ENCODE peak calls at places on chromosomes 2 and 18, in four cellular contexts. J is NCI-H1105, Q is NCI-H1694 treated with DMSO at 0.1 percent for 48 hours, I is fibroblast of the aortic adventitia. L is an unnamed sample.

GRCh38 chr18:58484989-58485962 is 143.6 kb downstream of the ALPK2 start:
- DNase-seq in J (no peak), Q (peak), I (no peak), L (no peak)

GRCh38 chr18:58862404-58862803 is 2.3 kb upstream of the ZNF532 start:
- DNase-seq in J (no peak), Q (no peak), I (no peak), L (no peak)

GRCh38 chr2:161265874-161266273 is 42.4 kb upstream of the PSMD14 start:
- DNase-seq in J (no peak), Q (peak), I (no peak), L (no peak)

GRCh38 chr18:1848716-1849115 is 722.6 kb downstream of the METTL4 start:
- DNase-seq in J (no peak), Q (no peak), I (no peak), L (no peak)

GRCh38 chr2:86704482-86704971 is 15.6 kb upstream of the RMND5A start:
- DNase-seq in J (no peak), Q (no peak), I (peak), L (no peak)

GRCh38 chr2:1856481-1856880 is 112.2 kb upstream of the PXDN start:
- DNase-seq in J (no peak), Q (peak), I (no peak), L (no peak)

GRCh38 chr2:74011246-74011645 is 26.5 kb downstream of the TET3 start:
- DNase-seq in J (no peak), Q (no peak), I (no peak), L (no peak)

GRCh38 chr2:27262379-27263286 is at the start of gene SLC30A3:
- DNase-seq in J (peak), Q (peak), I (no peak), L (peak)

GRCh38 chr2:163698857-163699256 is 37.0 kb downstream of the FIGN start:
- DNase-seq in J (no peak), Q (no peak), I (no peak), L (no peak)

GRCh38 chr2:48504647-48505327 is 25.2 kb upstream of the STON1 start:
- DNase-seq in J (no peak), Q (no peak), I (peak), L (no peak)

GRCh38 chr2:109213646-109214417 is 84.8 kb downstream of the SH3RF3 start:
- DNase-seq in J (no peak), Q (no peak), I (peak), L (no peak)

GRCh38 chr2:120653026-120653425 is 82.6 kb upstream of the GLI2 start:
- DNase-seq in J (no peak), Q (no peak), I (no peak), L (no peak)